ENCODE peak calls at places on chromosomes 12 and 14, in nine cellular contexts. K is NB4, T is stomach, F is GM13977, Q is H1, U is GM06990, E is prostate gland, Z is endothelial cell, V is endodermal cell. O is an unnamed sample.

GRCh38 chr14:60684203-60684602 is 34.9 kb upstream of the SIX1 start:
- DNase-seq in K (no peak), T (no peak), F (no peak), Q (no peak), U (no peak), E (no peak), Z (no peak), V (no peak), O (no peak)

GRCh38 chr12:133174901-133175300 is 6.4 kb upstream of the ZNF268 start:
- DNase-seq in K (no peak), T (no peak), F (no peak), Q (no peak), U (no peak), E (no peak), Z (no peak), V (no peak), O (no peak)

GRCh38 chr14:80930836-80931389 is 10.6 kb downstream of the CEP128 start:
- DNase-seq in K (peak), T (no peak), F (peak), Q (no peak), U (peak), E (no peak), Z (no peak), V (no peak), O (peak)

GRCh38 chr14:101587403-101587998 is 26.2 kb downstream of the DIO3 start:
- DNase-seq in K (no peak), T (no peak), F (no peak), Q (no peak), U (no peak), E (no peak), Z (no peak), V (no peak), O (no peak)

GRCh38 chr14:95681153-95681552 is 5.1 kb upstream of the TCL1B start:
- DNase-seq in K (no peak), T (no peak), F (no peak), Q (no peak), U (no peak), E (no peak), Z (no peak), V (peak), O (no peak)

GRCh38 chr12:128606040-128606439 is 217.7 kb downstream of the SLC15A4 start:
- DNase-seq in K (peak), T (no peak), F (no peak), Q (no peak), U (no peak), E (no peak), Z (no peak), V (peak), O (no peak)

GRCh38 chr12:46103691-46104090 is 113.3 kb upstream of the SCAF11 start:
- DNase-seq in K (no peak), T (no peak), F (no peak), Q (no peak), U (no peak), E (no peak), Z (no peak), V (no peak), O (no peak)

GRCh38 chr12:27260746-27261145 is 16.7 kb downstream of the STK38L start:
- DNase-seq in K (no peak), T (no peak), F (no peak), Q (no peak), U (no peak), E (no peak), Z (no peak), V (no peak), O (peak)

GRCh38 chr12:111773801-111774551 is 7.2 kb downstream of the ALDH2 start:
- DNase-seq in K (peak), T (peak), F (peak), Q (no peak), U (no peak), E (peak), Z (no peak), V (no peak), O (peak)

GRCh38 chr12:16564675-16565074 is 41.3 kb downstream of the LMO3 start:
- DNase-seq in K (no peak), T (no peak), F (no peak), Q (no peak), U (no peak), E (no peak), Z (no peak), V (no peak), O (no peak)

GRCh38 chr14:22303589-22304195 is 285.3 kb downstream of the DAD1 start:
- DNase-seq in K (peak), T (no peak), F (peak), Q (no peak), U (no peak), E (no peak), Z (no peak), V (no peak), O (peak)

GRCh38 chr12:109759076-109759420 is 45.4 kb downstream of the FAM222A start:
- DNase-seq in K (no peak), T (peak), F (no peak), Q (no peak), U (no peak), E (no peak), Z (no peak), V (peak), O (no peak)

GRCh38 chr12:56079729-56080555 is at the start of gene ERBB3:
- DNase-seq in K (peak), T (peak), F (peak), Q (no peak), U (peak), E (peak), Z (peak), V (peak), O (peak)

GRCh38 chr12:66409195-66409871 is 107.0 kb downstream of the HELB start:
- DNase-seq in K (peak), T (no peak), F (no peak), Q (peak), U (peak), E (no peak), Z (peak), V (peak), O (peak)

GRCh38 chr12:23906329-23906728 is 43.1 kb downstream of the SOX5 start:
- DNase-seq in K (no peak), T (no peak), F (no peak), Q (no peak), U (no peak), E (no peak), Z (no peak), V (peak), O (no peak)

GRCh38 chr14:52131640-52132320 is 62.9 kb upstream of the NID2 start:
- DNase-seq in K (peak), T (peak), F (peak), Q (peak), U (no peak), E (peak), Z (peak), V (peak), O (peak)

GRCh38 chr12:45336331-45336730 is 120.4 kb downstream of the ANO6 start:
- DNase-seq in K (peak), T (no peak), F (no peak), Q (no peak), U (no peak), E (no peak), Z (no peak), V (no peak), O (peak)

GRCh38 chr14:85090681-85091080 is 439.3 kb upstream of the FLRT2 start:
- DNase-seq in K (no peak), T (no peak), F (no peak), Q (no peak), U (no peak), E (no peak), Z (no peak), V (no peak), O (no peak)

GRCh38 chr14:54902143-54902520 is 494 bp downstream of the GCH1 start:
- DNase-seq in K (peak), T (peak), F (peak), Q (peak), U (peak), E (peak), Z (peak), V (peak), O (peak)

GRCh38 chr12:94705656-94706055 is 55.3 kb upstream of the TMCC3 start:
- DNase-seq in K (no peak), T (no peak), F (no peak), Q (no peak), U (no peak), E (no peak), Z (no peak), V (no peak), O (no peak)

GRCh38 chr12:52584156-52584682 is 10.6 kb upstream of the KRT74 start:
- DNase-seq in K (no peak), T (no peak), F (no peak), Q (no peak), U (no peak), E (no peak), Z (no peak), V (peak), O (no peak)

GRCh38 chr12:52585951-52586350 is 12.3 kb upstream of the KRT74 start:
- DNase-seq in K (no peak), T (no peak), F (no peak), Q (no peak), U (no peak), E (no peak), Z (no peak), V (no peak), O (no peak)

GRCh38 chr12:52590021-52590420 is 11.2 kb downstream of the KRT72 start:
- DNase-seq in K (no peak), T (no peak), F (no peak), Q (no peak), U (no peak), E (no peak), Z (no peak), V (no peak), O (no peak)

GRCh38 chr12:52585001-52585400 is 11.4 kb upstream of the KRT74 start:
- DNase-seq in K (no peak), T (no peak), F (no peak), Q (no peak), U (no peak), E (no peak), Z (no peak), V (peak), O (no peak)

DNA sequence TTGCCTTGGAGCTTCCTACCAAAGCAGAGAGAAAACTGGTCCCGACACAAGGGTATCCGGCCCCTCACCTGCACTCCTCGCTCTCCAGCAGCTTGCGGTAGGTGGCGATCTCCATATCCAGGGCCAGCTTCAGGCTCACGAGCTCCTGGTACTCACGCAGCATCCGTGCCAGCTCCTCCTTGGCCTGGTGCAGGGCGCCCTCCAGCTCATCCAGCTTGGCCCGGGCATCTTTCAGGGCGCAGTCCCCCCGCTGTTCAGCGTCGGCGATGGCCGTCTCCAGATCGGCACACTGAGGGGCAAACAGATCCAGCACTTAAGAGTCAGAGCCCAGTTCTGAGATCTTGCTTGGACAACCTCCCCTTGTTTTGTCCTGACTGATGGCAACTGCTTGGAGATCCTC is 13.7 kb downstream of the KRT72 start:
- DNase-seq in K (no peak), T (no peak), F (no peak), Q (no peak), U (no peak), E (no peak), Z (no peak), V (peak), O (no peak)
- TF ChIP-seq CTCF in K (no peak), T (no peak), F (no peak), Q (peak), U (no peak), E (no peak), Z (no peak), V (peak), O (no peak)

GRCh38 chr14:68792830-68793733 is at the start of gene ZFP36L1:
- DNase-seq in K (peak), T (peak), F (peak), Q (peak), U (peak), E (peak), Z (peak), V (peak), O (peak)
- TF ChIP-seq CTCF in K (no peak), T (no peak), F (no peak), Q (no peak), U (peak), E (no peak), Z (no peak), V (no peak), O (no peak)

GRCh38 chr12:123387508-123388217 is 3.7 kb downstream of the KMT5A start:
- DNase-seq in K (peak), T (no peak), F (no peak), Q (no peak), U (no peak), E (no peak), Z (no peak), V (peak), O (no peak)

GRCh38 chr12:123388218-123388947 is 4.5 kb downstream of the KMT5A start:
- DNase-seq in K (peak), T (peak), F (peak), Q (no peak), U (peak), E (peak), Z (peak), V (peak), O (peak)

GRCh38 chr12:123384318-123384993 is 524 bp downstream of the KMT5A start:
- DNase-seq in K (peak), T (no peak), F (peak), Q (no peak), U (peak), E (no peak), Z (peak), V (peak), O (peak)

GRCh38 chr12:123382684-123383083 is 1.2 kb upstream of the KMT5A start:
- DNase-seq in K (no peak), T (no peak), F (no peak), Q (no peak), U (no peak), E (no peak), Z (no peak), V (no peak), O (no peak)

GRCh38 chr12:123384994-123385376 is 1.1 kb downstream of the KMT5A start:
- DNase-seq in K (peak), T (no peak), F (no peak), Q (no peak), U (no peak), E (no peak), Z (no peak), V (no peak), O (peak)
- TF ChIP-seq CTCF in K (no peak), T (no peak), F (no peak), Q (no peak), U (no peak), E (no peak), Z (no peak), V (no peak), O (no peak)

GRCh38 chr12:32257695-32258496 is 141.5 kb upstream of the FGD4 start:
- DNase-seq in K (no peak), T (no peak), F (no peak), Q (no peak), U (no peak), E (no peak), Z (no peak), V (no peak), O (no peak)

GRCh38 chr12:32264995-32265394 is 134.4 kb upstream of the FGD4 start:
- DNase-seq in K (peak), T (no peak), F (no peak), Q (no peak), U (peak), E (no peak), Z (no peak), V (no peak), O (no peak)

GRCh38 chr12:32265461-32265860 is 133.9 kb upstream of the FGD4 start:
- DNase-seq in K (no peak), T (no peak), F (no peak), Q (no peak), U (no peak), E (no peak), Z (no peak), V (no peak), O (no peak)

GRCh38 chr12:32265920-32266319 is 133.4 kb upstream of the FGD4 start:
- DNase-seq in K (peak), T (no peak), F (no peak), Q (no peak), U (no peak), E (no peak), Z (no peak), V (no peak), O (no peak)

GRCh38 chr12:32261638-32262037 is 137.7 kb upstream of the FGD4 start:
- DNase-seq in K (peak), T (no peak), F (no peak), Q (no peak), U (no peak), E (no peak), Z (no peak), V (peak), O (no peak)
- TF ChIP-seq CTCF in K (peak), T (no peak), F (peak), Q (peak), U (peak), E (no peak), Z (no peak), V (peak), O (no peak)

GRCh38 chr12:11227373-11227772 is 40.6 kb upstream of the TAS2R42 start:
- DNase-seq in K (no peak), T (no peak), F (no peak), Q (no peak), U (no peak), E (no peak), Z (no peak), V (no peak), O (no peak)

DNA sequence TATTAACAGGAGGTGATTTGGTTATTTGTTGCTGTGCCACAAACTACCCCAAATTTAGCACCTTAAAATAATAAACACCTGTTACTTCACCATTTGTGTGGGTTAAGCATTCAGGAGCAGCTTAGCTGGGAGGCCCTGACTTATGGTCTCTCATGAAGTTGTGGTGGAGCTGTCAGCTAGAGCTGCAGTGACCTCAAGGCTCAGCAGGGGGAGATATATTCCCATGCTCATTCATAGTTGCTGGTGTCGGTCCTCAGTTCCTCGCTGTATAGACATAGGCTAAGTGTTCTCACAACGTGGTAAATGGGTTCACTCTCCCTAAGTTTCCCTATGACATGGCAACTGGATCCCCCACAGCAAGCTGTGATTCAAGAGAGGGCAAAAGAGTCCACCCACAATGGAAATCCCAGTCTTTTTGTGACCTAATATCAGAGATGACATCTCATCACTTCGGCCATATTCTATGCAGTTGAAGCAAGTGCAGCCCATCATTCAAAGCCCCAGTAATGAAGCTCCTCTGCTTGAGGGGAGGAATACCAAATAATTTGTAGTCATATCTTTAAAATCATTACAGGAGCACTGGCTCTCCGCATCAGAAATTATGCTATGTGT is 41.1 kb downstream of the PRB3 start:
- DNase-seq in K (peak), T (peak), F (peak), Q (peak), U (no peak), E (peak), Z (peak), V (peak), O (peak)
- TF ChIP-seq CTCF in K (peak), T (no peak), F (peak), Q (peak), U (peak), E (peak), Z (peak), V (peak), O (peak)

GRCh38 chr12:107109726-107110518 is 16.6 kb upstream of the CRY1 start:
- DNase-seq in K (no peak), T (no peak), F (no peak), Q (no peak), U (no peak), E (no peak), Z (no peak), V (no peak), O (no peak)

GRCh38 chr12:107111314-107111713 is 18.0 kb upstream of the CRY1 start:
- DNase-seq in K (no peak), T (no peak), F (no peak), Q (no peak), U (no peak), E (no peak), Z (no peak), V (no peak), O (no peak)

GRCh38 chr12:107110519-107110859 is 17.1 kb upstream of the CRY1 start:
- DNase-seq in K (no peak), T (no peak), F (no peak), Q (no peak), U (no peak), E (no peak), Z (no peak), V (no peak), O (no peak)

GRCh38 chr12:107107381-107107780 is 14.0 kb upstream of the CRY1 start:
- DNase-seq in K (no peak), T (no peak), F (no peak), Q (no peak), U (no peak), E (no peak), Z (no peak), V (no peak), O (no peak)

GRCh38 chr12:107108995-107109508 is 15.7 kb upstream of the CRY1 start:
- DNase-seq in K (no peak), T (no peak), F (no peak), Q (no peak), U (no peak), E (no peak), Z (no peak), V (no peak), O (no peak)
- TF ChIP-seq CTCF in K (no peak), T (no peak), F (no peak), Q (no peak), U (no peak), E (no peak), Z (no peak), V (no peak), O (no peak)

O was measured in MCF 10A.